ENCODE peak calls at places on chromosomes 13 and 19, in seven cellular contexts. Z is aorta; B is brain microvascular endothelial cell; D is tibial nerve; P is bronchial epithelial cell; S is tibial artery; V is CD4-positive, alpha-beta memory T cell. Q is an unnamed sample.

GRCh38 chr13:67147257-67148218 is 82.6 kb downstream of the PCDH9 start:
- DNase-seq in Z (no peak), B (peak), D (no peak), P (peak), S (no peak), V (no peak), Q (peak)

GRCh38 chr19:32812571-32812970 is 57.0 kb downstream of the SLC7A9 start:
- DNase-seq in Z (peak), B (no peak), D (no peak), P (no peak), S (no peak), V (no peak), Q (no peak)

GRCh38 chr13:47114030-47114429 is 217.2 kb upstream of the HTR2A start:
- DNase-seq in Z (no peak), B (peak), D (no peak), P (peak), S (no peak), V (no peak), Q (peak)

GRCh38 chr19:55451522-55452380 is 8.7 kb upstream of the SHISA7 start:
- DNase-seq in Z (no peak), B (no peak), D (no peak), P (no peak), S (no peak), V (peak), Q (no peak)

GRCh38 chr13:57425531-57425930 is 206.0 kb upstream of the PCDH17 start:
- DNase-seq in Z (no peak), B (no peak), D (no peak), P (no peak), S (no peak), V (no peak), Q (no peak)

GRCh38 chr13:55439450-55439849 is 1701.3 kb upstream of the PRR20A start:
- DNase-seq in Z (no peak), B (no peak), D (no peak), P (no peak), S (no peak), V (no peak), Q (no peak)

GRCh38 chr13:74194856-74195255 is 60.7 kb upstream of the KLF12 start:
- DNase-seq in Z (no peak), B (no peak), D (no peak), P (no peak), S (no peak), V (no peak), Q (no peak)

GRCh38 chr19:13160557-13160956 is 10.3 kb downstream of the IER2 start:
- DNase-seq in Z (no peak), B (peak), D (no peak), P (peak), S (no peak), V (no peak), Q (peak)

GRCh38 chr13:39770514-39770913 is 115.1 kb downstream of the COG6 start:
- DNase-seq in Z (no peak), B (no peak), D (no peak), P (no peak), S (no peak), V (no peak), Q (no peak)

GRCh38 chr13:75836441-75836840 is 200.3 kb downstream of the LMO7 start:
- DNase-seq in Z (no peak), B (no peak), D (no peak), P (peak), S (no peak), V (no peak), Q (peak)

GRCh38 chr19:36420961-36421748 is 2.7 kb upstream of the ZFP82 start:
- DNase-seq in Z (peak), B (peak), D (no peak), P (no peak), S (no peak), V (no peak), Q (no peak)

GRCh38 chr13:111927181-111927540 is 139.8 kb upstream of the SOX1 start:
- DNase-seq in Z (no peak), B (no peak), D (no peak), P (no peak), S (no peak), V (no peak), Q (no peak)

GRCh38 chr19:48424694-48425219 is 21.0 kb upstream of the GRWD1 start:
- DNase-seq in Z (no peak), B (peak), D (no peak), P (peak), S (no peak), V (no peak), Q (peak)

GRCh38 chr19:55350620-55351315 is 3.8 kb downstream of the COX6B2 start:
- DNase-seq in Z (no peak), B (no peak), D (no peak), P (no peak), S (no peak), V (no peak), Q (no peak)

GRCh38 chr19:14091086-14091884 is 734 bp upstream of the SAMD1 start:
- DNase-seq in Z (peak), B (peak), D (peak), P (peak), S (no peak), V (peak), Q (peak)

GRCh38 chr19:10219678-10220077 is 11.5 kb downstream of the S1PR2 start:
- DNase-seq in Z (no peak), B (peak), D (no peak), P (peak), S (no peak), V (peak), Q (peak)

GRCh38 chr13:59445812-59446211 is 717.9 kb downstream of the DIAPH3 start:
- DNase-seq in Z (no peak), B (no peak), D (no peak), P (no peak), S (no peak), V (no peak), Q (no peak)

GRCh38 chr13:61685683-61686013 is 270.0 kb upstream of the PCDH20 start:
- DNase-seq in Z (no peak), B (no peak), D (no peak), P (peak), S (no peak), V (no peak), Q (no peak)

DNA sequence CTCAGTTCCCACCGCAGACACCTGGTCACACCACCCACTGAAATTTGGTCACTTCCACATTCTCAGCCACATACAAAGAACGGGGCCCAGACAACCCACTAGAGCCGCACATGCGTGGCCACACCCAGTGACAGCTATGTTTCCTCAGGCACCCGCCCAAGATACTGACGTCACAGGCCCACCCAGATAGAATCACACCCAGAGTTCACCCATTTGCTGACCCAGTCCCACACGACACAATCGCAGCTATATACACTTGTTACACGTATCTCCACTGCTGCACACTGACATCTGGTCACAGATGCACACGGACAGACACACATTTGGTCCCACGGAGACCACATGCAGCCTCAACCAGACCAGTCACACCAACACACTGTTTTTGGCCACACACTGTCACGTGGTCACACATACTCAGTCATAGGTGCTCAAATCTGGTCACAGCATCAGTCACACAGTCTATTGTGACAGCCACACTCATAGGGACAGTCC is 2.9 kb downstream of the NUMBL start:
- DNase-seq in Z (peak), B (peak), D (peak), P (peak), S (peak), V (no peak), Q (no peak)
- H3K4me3 ChIP-seq in Z (no peak), B (no peak), D (peak), P (no peak), S (peak), V (no peak), Q (no peak)

DNA sequence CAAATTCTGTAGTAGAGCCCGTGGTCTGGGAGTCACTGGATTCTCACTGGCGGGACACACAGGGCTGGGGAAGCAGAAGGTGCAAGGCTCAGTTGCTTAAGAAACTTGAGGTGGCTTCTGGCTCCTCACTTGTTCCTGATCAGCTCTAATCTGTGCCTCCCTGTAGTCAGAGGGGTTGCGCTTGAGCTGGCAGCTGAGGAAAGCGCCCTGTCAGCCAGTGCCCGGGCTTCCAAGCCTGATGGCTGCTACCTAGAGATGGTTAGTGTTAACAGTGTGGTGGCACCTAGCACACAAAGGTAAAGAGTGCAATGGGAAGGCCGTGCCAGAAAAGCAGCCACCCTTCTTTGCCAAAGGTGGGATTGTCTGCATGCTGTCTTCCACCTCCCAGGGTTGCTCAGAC is 8.8 kb downstream of the HNRNPM start:
- DNase-seq in Z (no peak), B (no peak), D (no peak), P (no peak), S (no peak), V (no peak), Q (no peak)
- H3K4me3 ChIP-seq in Z (no peak), B (no peak), D (no peak), P (no peak), S (no peak), V (no peak), Q (no peak)

GRCh38 chr19:45250832-45251451 is at the start of gene MARK4:
- DNase-seq in Z (peak), B (peak), D (peak), P (peak), S (no peak), V (peak), Q (peak)
- H3K4me3 ChIP-seq in Z (peak), B (peak), D (peak), P (peak), S (peak), V (peak), Q (peak)

GRCh38 chr13:23579072-23579885 is 9.1 kb downstream of the TNFRSF19 start:
- DNase-seq in Z (peak), B (peak), D (peak), P (peak), S (peak), V (peak), Q (peak)

GRCh38 chr13:23584275-23584674 is 14.1 kb downstream of the TNFRSF19 start:
- DNase-seq in Z (no peak), B (no peak), D (no peak), P (no peak), S (no peak), V (no peak), Q (no peak)

GRCh38 chr13:23583491-23583890 is 13.3 kb downstream of the TNFRSF19 start:
- DNase-seq in Z (no peak), B (no peak), D (no peak), P (no peak), S (no peak), V (no peak), Q (no peak)

GRCh38 chr13:23578411-23579071 is 8.3 kb downstream of the TNFRSF19 start:
- DNase-seq in Z (peak), B (peak), D (peak), P (peak), S (peak), V (peak), Q (peak)

DNA sequence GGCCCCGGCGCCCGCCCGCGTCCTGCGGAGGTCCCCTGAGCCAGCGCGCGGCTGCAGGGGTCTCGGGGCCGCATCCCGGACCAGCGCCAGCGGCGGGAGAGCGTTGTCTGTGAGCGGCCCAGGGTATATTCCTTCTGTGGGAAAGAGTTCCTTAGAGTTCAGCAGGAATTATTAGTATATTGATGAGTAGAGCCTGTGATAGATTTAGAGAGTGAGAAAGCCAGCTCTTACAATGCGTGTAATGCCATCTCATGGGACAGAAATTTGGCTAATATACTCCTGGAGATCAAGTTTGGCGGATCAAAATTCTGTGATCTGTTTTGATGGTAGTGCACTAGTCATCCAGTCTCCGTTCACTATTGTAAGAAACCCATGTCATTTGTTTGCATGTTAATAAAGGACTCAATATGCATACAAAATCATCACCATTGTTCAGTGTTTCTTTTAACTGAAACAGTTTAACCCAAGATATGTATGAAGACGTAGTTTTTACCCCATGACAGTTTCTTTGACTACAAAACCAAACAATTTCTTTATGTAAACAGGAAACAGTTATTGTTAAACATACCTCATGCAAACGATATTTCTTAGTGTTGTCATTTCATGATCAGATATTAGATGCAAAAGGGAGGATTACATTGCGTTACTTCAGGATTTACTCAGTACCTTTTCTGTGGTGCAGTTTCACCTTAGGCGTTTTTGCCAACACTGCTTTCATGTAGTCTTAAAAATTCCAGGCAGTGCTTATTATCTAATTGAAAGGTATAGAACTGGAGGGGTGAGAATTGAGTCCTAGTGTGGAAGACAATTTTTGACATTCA is 9.9 kb downstream of the TNFRSF19 start:
- DNase-seq in Z (no peak), B (no peak), D (no peak), P (peak), S (no peak), V (no peak), Q (peak)
- H3K4me3 ChIP-seq in Z (peak), B (peak), D (peak), P (peak), S (peak), V (peak), Q (peak)

DNA sequence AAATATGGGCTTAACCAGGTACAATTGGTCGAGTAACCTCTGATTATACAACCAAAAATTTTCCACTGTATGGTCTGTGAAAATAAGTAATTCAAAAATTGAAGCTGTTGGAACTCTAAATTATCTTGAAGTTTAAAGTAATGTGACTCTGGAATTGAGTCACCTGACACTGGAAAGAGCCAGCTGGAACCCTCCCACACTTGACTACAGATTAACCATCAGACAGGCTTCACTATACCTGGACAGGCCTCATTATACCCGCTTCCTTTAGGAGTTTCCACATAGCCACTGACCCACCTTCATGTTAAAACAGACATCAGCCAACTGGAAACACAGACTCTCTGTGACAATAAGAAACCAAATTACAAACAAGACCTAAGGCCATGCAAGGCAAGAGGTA is 1.3 kb downstream of the ZNF433 start:
- DNase-seq in Z (no peak), B (no peak), D (no peak), P (no peak), S (no peak), V (no peak), Q (peak)
- H3K4me3 ChIP-seq in Z (no peak), B (no peak), D (no peak), P (peak), S (peak), V (no peak), Q (peak)

GRCh38 chr19:45076029-45076850 is at the start of gene ZNF296:
- DNase-seq in Z (peak), B (no peak), D (peak), P (peak), S (peak), V (peak), Q (peak)

GRCh38 chr19:45074744-45075143 is 1.5 kb downstream of the ZNF296 start:
- DNase-seq in Z (no peak), B (no peak), D (no peak), P (no peak), S (no peak), V (no peak), Q (no peak)

GRCh38 chr19:45078390-45079062 is 534 bp upstream of the GEMIN7 start:
- DNase-seq in Z (no peak), B (no peak), D (no peak), P (no peak), S (no peak), V (peak), Q (no peak)

GRCh38 chr19:45076851-45077730 is 813 bp upstream of the ZNF296 start:
- DNase-seq in Z (no peak), B (no peak), D (no peak), P (no peak), S (no peak), V (peak), Q (no peak)

DNA sequence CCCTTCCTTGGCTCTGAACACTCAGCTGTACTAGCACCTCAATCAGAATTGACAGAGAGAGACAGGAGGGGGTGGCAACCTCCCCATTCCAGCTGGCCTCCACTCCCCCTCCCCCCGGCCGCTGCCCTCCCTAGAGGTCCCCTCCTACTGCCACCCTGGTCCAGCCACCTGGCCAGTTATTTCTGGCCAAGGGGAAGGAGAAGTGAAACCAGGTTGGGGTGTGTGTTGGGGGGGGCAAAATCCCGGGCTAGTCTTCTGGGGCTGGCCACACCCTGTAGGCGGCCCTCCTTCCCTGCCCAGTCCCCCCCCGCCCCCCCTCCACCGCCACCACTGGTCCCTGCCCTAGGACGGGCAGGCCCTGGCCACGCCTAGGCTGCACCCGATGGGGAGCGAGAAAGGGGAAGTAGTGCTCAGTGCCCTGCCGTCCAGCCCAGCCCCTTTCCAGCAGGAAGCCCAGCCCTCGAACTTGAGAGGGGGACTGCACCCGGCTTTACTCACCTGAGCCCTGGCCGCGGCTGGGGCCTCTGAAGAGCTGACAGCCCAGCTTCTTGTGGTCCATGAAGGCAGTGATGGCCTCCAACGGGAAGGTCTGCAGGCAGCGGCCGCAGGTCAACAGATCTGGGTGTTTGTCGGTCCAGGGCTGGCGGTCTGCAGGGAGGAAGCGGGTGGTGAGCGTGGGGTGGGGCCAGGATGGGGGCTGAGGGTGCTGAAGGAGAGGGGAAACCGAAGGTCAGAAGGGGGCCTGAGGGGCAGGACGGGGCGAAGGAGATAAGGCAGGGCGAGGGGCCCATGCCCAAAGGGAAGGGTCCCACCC is 856 bp downstream of the ZNF296 start:
- DNase-seq in Z (peak), B (no peak), D (peak), P (peak), S (peak), V (peak), Q (peak)
- H3K4me3 ChIP-seq in Z (no peak), B (peak), D (peak), P (peak), S (peak), V (peak), Q (peak)

DNA sequence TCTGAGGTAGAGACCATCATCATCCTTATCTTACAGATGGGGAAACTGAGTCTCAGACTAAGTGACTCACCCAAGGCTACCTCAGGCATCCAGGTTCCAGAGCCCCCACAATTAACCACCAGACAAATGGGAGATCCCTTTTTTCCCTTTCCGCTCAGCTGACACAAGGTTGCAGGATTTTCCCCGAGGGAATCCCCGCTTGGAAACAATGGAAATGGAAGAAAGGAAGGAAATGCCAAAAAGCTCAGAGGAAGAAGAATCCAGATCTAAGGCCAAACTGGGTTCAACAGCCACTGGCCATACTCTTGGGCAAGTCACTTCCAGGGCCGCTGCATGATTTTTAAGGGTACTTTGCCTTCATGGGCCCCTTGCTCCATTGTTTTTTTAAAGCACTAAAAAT is 1.6 kb downstream of the ZNF71 start:
- DNase-seq in Z (no peak), B (no peak), D (no peak), P (no peak), S (no peak), V (no peak), Q (no peak)
- H3K4me3 ChIP-seq in Z (no peak), B (no peak), D (no peak), P (no peak), S (no peak), V (no peak), Q (peak)

GRCh38 chr13:48977973-48978372 is 2.3 kb downstream of the FNDC3A start:
- DNase-seq in Z (no peak), B (peak), D (no peak), P (peak), S (no peak), V (no peak), Q (peak)
- H3K4me3 ChIP-seq in Z (peak), B (peak), D (no peak), P (no peak), S (peak), V (no peak), Q (peak)

GRCh38 chr19:34964598-34964997 is 569 bp upstream of the ZNF792 start:
- DNase-seq in Z (no peak), B (no peak), D (no peak), P (no peak), S (no peak), V (no peak), Q (no peak)
- H3K4me3 ChIP-seq in Z (no peak), B (no peak), D (no peak), P (no peak), S (peak), V (peak), Q (no peak)